ENCODE peak calls at places on chromosomes 5 and 9, in ten cellular contexts. I is neural progenitor cell, B is breast epithelium, R is tibial nerve, X is RWPE2, G is astrocyte, M is ovary, P is upper lobe of right lung, A is prostate gland, K is uterus. Q is an unnamed sample.
A peak's percentile ranks its signal among the peaks of the same experiment; 100 is the strongest.

GRCh38 chr5:111596705-111597104 is 84.4 kb upstream of the STARD4 start:
- DNase-seq in X (peak; percentile 51), I (no peak), B (no peak), R (no peak), G (no peak), A (no peak), K (no peak), M (no peak), P (no peak), Q (no peak)

GRCh38 chr5:134904621-134905245 is at the start of gene PCBD2:
- DNase-seq in X (peak; percentile 93), G (peak; percentile 64), R (peak; percentile 82), K (peak; percentile 89), P (peak; percentile 98), B (peak; percentile 81), A (peak; percentile 86), I (peak; percentile 95), M (peak; percentile 90), Q (peak; percentile 94)

GRCh38 chr5:95818181-95819147 is 4.1 kb downstream of the GLRX start:
- DNase-seq in P (no peak), B (no peak), X (no peak), M (no peak), I (no peak), R (no peak), G (no peak), K (no peak), A (no peak), Q (no peak)

GRCh38 chr9:88303785-88304495 is 84.3 kb upstream of the SPIN1 start:
- DNase-seq in A (no peak), M (no peak), I (no peak), X (no peak), R (no peak), P (no peak), G (peak; percentile 71), K (no peak), B (no peak), Q (no peak)

GRCh38 chr9:94204174-94204573 is 54.9 kb upstream of the ZNF169 start:
- DNase-seq in A (no peak), X (no peak), M (no peak), P (no peak), B (no peak), I (no peak), K (no peak), G (no peak), R (no peak), Q (no peak)

GRCh38 chr5:72955143-72955767 is 586 bp upstream of the FCHO2 start:
- DNase-seq in X (no peak), K (no peak), B (no peak), R (no peak), G (no peak), I (peak; percentile 74), P (peak; percentile 92), A (no peak), M (peak; percentile 86), Q (peak; percentile 87)

GRCh38 chr5:102853680-102854079 is 98.6 kb downstream of the PAM start:
- DNase-seq in K (no peak), I (no peak), M (no peak), R (no peak), G (peak; percentile 12), P (no peak), X (no peak), A (no peak), B (no peak), Q (no peak)

GRCh38 chr5:94093300-94093699 is 351.9 kb upstream of the POU5F2 start:
- DNase-seq in M (no peak), G (no peak), K (no peak), X (no peak), A (no peak), I (no peak), P (no peak), R (no peak), B (no peak), Q (no peak)

GRCh38 chr5:9644630-9645029 is 14.5 kb upstream of the TAS2R1 start:
- DNase-seq in B (no peak), P (no peak), R (no peak), A (no peak), G (no peak), M (no peak), K (no peak), X (no peak), I (no peak), Q (no peak)

GRCh38 chr5:1515311-1515920 is 8.3 kb downstream of the LPCAT1 start:
- DNase-seq in B (no peak), P (peak; percentile 66), R (no peak), X (peak; percentile 73), G (no peak), I (no peak), M (peak; percentile 10), A (no peak), K (peak; percentile 10), Q (no peak)

DNA sequence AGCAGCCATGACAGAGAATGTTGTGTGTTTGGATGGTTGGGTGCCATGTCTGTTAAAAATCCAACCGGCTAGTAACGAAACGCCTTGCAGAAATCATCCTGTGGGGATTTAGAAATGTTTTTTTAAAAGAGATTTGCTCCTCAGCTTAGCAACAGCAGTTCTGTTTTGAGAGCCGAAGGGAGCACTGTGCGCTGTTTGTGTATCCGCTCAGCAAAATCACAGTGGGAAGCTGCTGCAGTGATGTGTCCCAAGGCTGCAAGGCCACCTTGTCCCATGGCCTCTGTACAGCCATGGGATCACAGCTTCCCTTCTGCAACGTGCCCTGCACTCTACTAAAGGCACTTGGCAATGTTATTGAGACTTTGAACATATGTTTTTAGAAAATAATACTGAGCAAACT is 40.9 kb downstream of the TRIO start:
- DNase-seq in R (no peak), I (no peak), A (no peak), M (no peak), G (no peak), P (no peak), K (no peak), X (no peak), B (no peak), Q (no peak)
- H3K4me1 ChIP-seq in R (peaks cover 5% of the 10 kb centered on the region), I (peaks cover 24% of the 10 kb centered on the region), A (peaks cover 3% of the 10 kb centered on the region), M (peaks cover 33% of the 10 kb centered on the region), G (peaks cover 93% of the 10 kb centered on the region), P (peaks cover 48% of the 10 kb centered on the region), K (peaks cover 6% of the 10 kb centered on the region), X (peaks cover 98% of the 10 kb centered on the region), B (peaks cover 5% of the 10 kb centered on the region), Q (peaks cover 87% of the 10 kb centered on the region)

DNA sequence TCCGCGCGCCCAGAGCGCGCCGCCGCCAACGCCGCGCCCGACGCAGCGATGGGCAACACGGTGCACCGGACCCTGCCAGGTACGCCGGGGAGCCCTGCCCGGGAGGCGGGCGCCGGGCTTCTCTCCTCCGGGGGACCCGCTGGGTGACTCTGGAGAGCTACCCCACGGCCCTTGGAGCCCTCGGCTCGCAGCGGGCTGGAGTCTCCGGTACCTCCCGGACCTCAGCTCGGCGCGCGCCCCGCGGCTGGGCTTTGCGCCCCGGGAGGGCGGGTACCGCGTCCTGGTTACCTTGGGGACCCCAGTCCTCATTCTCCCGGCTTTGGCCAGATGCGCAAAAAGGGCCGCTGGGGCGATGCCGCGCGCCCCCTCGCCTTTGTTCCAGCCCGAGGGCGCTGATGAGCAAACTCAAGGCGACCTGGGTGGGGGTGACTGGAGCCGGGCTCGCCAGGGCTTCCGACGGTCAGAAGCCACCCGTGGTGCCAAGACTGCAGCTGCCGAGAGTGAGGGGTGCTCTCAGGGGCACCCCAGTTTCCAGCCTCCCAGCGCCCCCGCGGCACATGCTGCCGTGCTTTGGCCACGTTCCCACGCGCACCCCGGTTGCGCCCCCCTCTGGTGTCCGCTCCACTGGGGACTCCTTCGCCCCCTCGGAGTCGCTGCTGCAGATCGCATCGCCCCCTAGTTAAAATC is 439 bp downstream of the NEURL1B start:
- DNase-seq in R (no peak), P (peak; percentile 63), I (peak; percentile 68), A (no peak), X (no peak), G (no peak), K (peak; percentile 62), B (no peak), M (peak; percentile 68), Q (no peak)
- TF ChIP-seq CTCF in R (no peak), P (no peak), I (peak; percentile 41), A (no peak), X (peak; percentile 54), G (no peak), K (no peak), B (no peak), M (no peak), Q (no peak)

DNA sequence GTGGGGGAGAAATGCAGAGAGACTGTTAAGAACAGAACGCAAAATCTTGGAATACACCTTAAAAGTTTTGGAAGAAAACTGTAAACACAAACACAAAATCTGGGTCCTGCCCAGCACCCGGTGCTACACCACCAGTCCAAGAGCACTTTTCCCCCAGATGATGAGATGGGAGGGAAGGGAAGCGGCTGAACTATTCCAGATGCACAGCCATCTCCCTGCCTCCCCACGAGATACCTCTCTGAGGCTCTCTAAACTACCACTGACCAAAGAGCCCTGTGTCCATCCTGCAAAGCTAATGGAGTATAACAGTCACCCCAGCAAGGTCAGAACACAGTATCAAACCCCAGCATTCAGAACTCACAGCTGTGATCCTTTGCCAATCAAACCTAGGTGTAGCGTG is 8.0 kb downstream of the SPARC start:
- DNase-seq in P (no peak), B (no peak), X (no peak), A (no peak), K (no peak), M (no peak), G (peak; percentile 6), R (no peak), I (no peak), Q (no peak)
- H3K4me1 ChIP-seq in P (peaks cover 93% of the 10 kb centered on the region), B (peaks cover 53% of the 10 kb centered on the region), X (peaks cover 30% of the 10 kb centered on the region), A (peaks cover 3% of the 10 kb centered on the region), K (peaks cover 56% of the 10 kb centered on the region), M (peaks cover 61% of the 10 kb centered on the region), G (peaks cover 94% of the 10 kb centered on the region), R (peaks cover 3% of the 10 kb centered on the region), I (peaks cover 28% of the 10 kb centered on the region), Q (peaks cover 41% of the 10 kb centered on the region)

GRCh38 chr9:27535701-27536118 is 6.1 kb upstream of the MOB3B start:
- DNase-seq in X (no peak), P (no peak), R (no peak), G (no peak), K (no peak), M (peak; percentile 18), I (peak; percentile 57), B (no peak), A (no peak), Q (no peak)
- TF ChIP-seq CTCF in X (no peak), P (no peak), R (no peak), G (no peak), K (no peak), M (no peak), I (peak; percentile 58), B (no peak), A (no peak), Q (no peak)

DNA sequence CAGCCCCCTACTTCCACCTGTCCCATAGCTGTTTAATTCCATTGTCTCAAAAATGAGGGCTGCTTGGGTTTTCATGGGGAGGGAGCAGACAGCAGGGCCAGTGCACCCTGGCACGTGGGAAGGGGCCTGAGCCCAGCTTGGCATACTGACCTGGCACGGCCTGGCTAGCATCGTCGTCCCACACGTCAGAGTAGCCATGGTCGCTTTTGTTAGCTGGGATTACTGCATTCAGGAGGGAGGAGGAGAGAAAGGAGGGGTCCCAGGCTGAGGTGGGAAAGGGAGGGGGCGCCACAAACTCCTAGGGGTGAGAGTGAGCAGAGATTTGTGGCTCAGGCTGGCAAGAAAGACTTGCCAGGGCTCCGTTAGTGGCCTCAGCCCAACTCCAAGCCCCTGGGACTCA is 21.1 kb upstream of the CYSTM1 start:
- DNase-seq in M (no peak), X (no peak), K (no peak), P (no peak), G (no peak), I (peak; percentile 85), B (no peak), A (no peak), R (no peak), Q (no peak)
- H3K4me1 ChIP-seq in M (no peaks in the 10 kb centered on the region), X (no peaks in the 10 kb centered on the region), K (peaks cover 3% of the 10 kb centered on the region), P (peaks cover 34% of the 10 kb centered on the region), G (peaks cover 8% of the 10 kb centered on the region), I (peaks cover 25% of the 10 kb centered on the region), B (no peaks in the 10 kb centered on the region), A (peaks cover 3% of the 10 kb centered on the region), R (no peaks in the 10 kb centered on the region), Q (peaks cover 14% of the 10 kb centered on the region)